ENCODE peak calls at places on chromosomes 11 and 22, in seven cellular contexts. M, Q, Y, E, S, C and N are unnamed samples.

GRCh38 chr11:61270354-61271070 is 24.6 kb downstream of the VWCE start:
- DNase-seq in M (peak; percentile 80), S (no peak), Q (no peak), Y (no peak), E (no peak), C (peak; percentile 33), N (no peak)

GRCh38 chr22:19058713-19059451 is 63.3 kb downstream of the DGCR2 start:
- DNase-seq in C (peak; percentile 16), M (no peak), S (no peak), E (no peak), Q (no peak), Y (no peak), N (no peak)

GRCh38 chr22:47442821-47443220 is 680.4 kb downstream of the TBC1D22A start:
- DNase-seq in C (no peak), E (no peak), Y (no peak), Q (no peak), M (no peak), S (no peak), N (no peak)

GRCh38 chr11:27673979-27674663 is 26.1 kb downstream of the BDNF start:
- DNase-seq in M (no peak), S (no peak), Y (no peak), C (no peak), Q (no peak), E (no peak), N (no peak)

GRCh38 chr11:111185259-111185658 is 60.3 kb upstream of the POU2AF2 start:
- DNase-seq in M (peak; percentile 63), C (no peak), S (no peak), E (no peak), Q (no peak), Y (no peak), N (no peak)

GRCh38 chr11:69035959-69036340 is 12.8 kb upstream of the TPCN2 start:
- DNase-seq in E (no peak), M (no peak), Q (no peak), C (no peak), Y (no peak), S (no peak), N (no peak)

GRCh38 chr22:46364341-46365165 is 29.0 kb downstream of the TRMU start:
- DNase-seq in S (no peak), C (no peak), Y (no peak), E (no peak), Q (no peak), M (no peak), N (no peak)

GRCh38 chr11:75450826-75451783 is 18.1 kb upstream of the KLHL35 start:
- DNase-seq in E (peak; percentile 37), C (peak; percentile 37), S (no peak), Y (no peak), M (no peak), Q (peak; percentile 89), N (no peak)

GRCh38 chr11:65854871-65855837 is 2.8 kb downstream of the CFL1 start:
- DNase-seq in C (no peak), Y (no peak), M (no peak), Q (no peak), E (no peak), S (no peak), N (no peak)

GRCh38 chr11:69356703-69357457 is 62.9 kb downstream of the MYEOV start:
- DNase-seq in M (no peak), Y (no peak), S (no peak), Q (no peak), E (no peak), C (no peak), N (no peak)

GRCh38 chr11:26276798-26277424 is 55.0 kb upstream of the ANO3 start:
- DNase-seq in C (peak; percentile 79), Q (peak; percentile 87), S (peak; percentile 70), Y (peak; percentile 81), E (peak; percentile 47), M (peak; percentile 65), N (peak; percentile 21)

GRCh38 chr11:55811067-55811466 is at the start of gene OR5L1:
- DNase-seq in S (no peak), Q (no peak), Y (no peak), C (no peak), E (no peak), M (no peak), N (no peak)

GRCh38 chr11:79039122-79039521 is 401.7 kb downstream of the TENM4 start:
- DNase-seq in Y (no peak), Q (no peak), E (no peak), S (no peak), M (no peak), C (no peak), N (no peak)

GRCh38 chr11:86672007-86672621 is at the start of gene ME3:
- DNase-seq in Y (peak; percentile 68), C (peak; percentile 53), Q (peak; percentile 63), S (peak; percentile 70), M (peak; percentile 74), E (peak; percentile 74), N (no peak)

GRCh38 chr11:120184371-120184945 is 26.4 kb upstream of the OAF start:
- DNase-seq in S (no peak), E (no peak), C (no peak), Q (no peak), M (peak; percentile 52), Y (no peak), N (no peak)

GRCh38 chr11:121615506-121615905 is 162.7 kb upstream of the SORL1-AS1 start:
- DNase-seq in S (no peak), Q (no peak), Y (no peak), C (peak; percentile 74), M (peak; percentile 68), E (no peak), N (no peak)

GRCh38 chr11:91230647-91231046 is 994.0 kb upstream of the FAT3 start:
- DNase-seq in C (no peak), M (no peak), Q (no peak), E (no peak), Y (no peak), S (no peak), N (no peak)

GRCh38 chr11:86577663-86578636 is 94.5 kb downstream of the ME3 start:
- DNase-seq in M (peak; percentile 93), S (peak; percentile 72), Y (no peak), Q (no peak), E (peak; percentile 71), C (peak; percentile 88), N (peak; percentile 58)

GRCh38 chr11:116427903-116428637 is 344.7 kb downstream of the BUD13 start:
- DNase-seq in C (peak; percentile 15), S (peak; percentile 19), Y (no peak), M (no peak), Q (no peak), E (no peak), N (no peak)

GRCh38 chr11:113048820-113049555 is 87.8 kb downstream of the NCAM1 start:
- DNase-seq in Y (no peak), E (no peak), M (peak; percentile 82), Q (no peak), S (no peak), C (peak; percentile 31), N (no peak)

GRCh38 chr11:46920709-46921108 is 2.4 kb upstream of the LRP4 start:
- DNase-seq in C (peak; percentile 89), Y (no peak), E (no peak), M (peak; percentile 99), Q (no peak), S (peak; percentile 61), N (no peak)

GRCh38 chr22:17807571-17808410 is 33.5 kb upstream of the BID start:
- DNase-seq in E (no peak), S (no peak), Y (no peak), C (no peak), Q (no peak), M (no peak), N (no peak)

GRCh38 chr22:29702931-29703594 is 16.7 kb upstream of the CABP7 start:
- DNase-seq in E (no peak), S (no peak), C (no peak), Q (peak; percentile 58), Y (no peak), M (peak; percentile 17), N (no peak)

GRCh38 chr22:48228468-48228867 is 1466.0 kb downstream of the TBC1D22A start:
- DNase-seq in E (no peak), Y (no peak), M (no peak), Q (no peak), S (no peak), C (no peak), N (no peak)

GRCh38 chr11:61926235-61926634 is 8.9 kb upstream of the RAB3IL1 start:
- DNase-seq in C (no peak), M (no peak), E (no peak), Y (no peak), Q (no peak), S (no peak), N (no peak)

GRCh38 chr11:19344661-19345518 is 104.1 kb upstream of the E2F8 start:
- DNase-seq in C (peak; percentile 84), E (peak; percentile 69), S (peak; percentile 53), Q (peak; percentile 90), Y (peak; percentile 77), M (peak; percentile 86), N (no peak)

GRCh38 chr22:22181515-22181959 is 63.0 kb upstream of the VPREB1 start:
- DNase-seq in M (no peak), C (no peak), Q (no peak), E (no peak), S (peak; percentile 28), Y (no peak), N (no peak)

GRCh38 chr11:124823512-124824376 is 23.5 kb upstream of the MSANTD2 start:
- DNase-seq in S (no peak), M (no peak), C (peak; percentile 16), E (no peak), Y (no peak), Q (no peak), N (no peak)
- TF ChIP-seq EZH2 in S (no peak), M (no peak), C (no peak), E (no peak), Y (no peak), Q (no peak), N (no peak)

DNA sequence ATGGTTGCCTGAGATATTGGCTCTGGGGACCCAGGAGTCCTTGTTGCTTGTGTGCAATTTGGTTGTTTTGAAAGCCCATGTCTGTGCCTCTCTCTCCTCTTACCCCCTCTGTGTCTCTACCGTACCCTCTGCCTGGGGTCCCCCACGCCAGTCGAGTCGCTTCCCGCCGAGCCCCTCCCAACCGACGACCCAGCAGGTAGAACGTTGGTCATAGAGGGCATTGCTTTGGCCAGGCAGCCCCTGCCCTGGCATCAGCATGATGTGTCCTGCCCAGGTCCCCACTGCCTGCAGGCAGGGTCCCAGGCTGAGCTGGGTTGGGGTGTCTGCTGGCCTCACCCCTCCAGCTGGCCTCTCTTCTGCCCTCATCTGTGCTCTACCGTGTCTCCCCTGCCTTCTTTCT is 35.0 kb downstream of the TREH start:
- DNase-seq in M (no peak), Y (no peak), C (no peak), E (no peak), Q (no peak), S (no peak), N (no peak)
- H3K9me2 ChIP-seq in M (no peaks in the 10 kb centered on the region), Y (no peaks in the 10 kb centered on the region), C (no peaks in the 10 kb centered on the region), E (no peaks in the 10 kb centered on the region), Q (no peaks in the 10 kb centered on the region), S (no peaks in the 10 kb centered on the region), N (no peaks in the 10 kb centered on the region)

DNA sequence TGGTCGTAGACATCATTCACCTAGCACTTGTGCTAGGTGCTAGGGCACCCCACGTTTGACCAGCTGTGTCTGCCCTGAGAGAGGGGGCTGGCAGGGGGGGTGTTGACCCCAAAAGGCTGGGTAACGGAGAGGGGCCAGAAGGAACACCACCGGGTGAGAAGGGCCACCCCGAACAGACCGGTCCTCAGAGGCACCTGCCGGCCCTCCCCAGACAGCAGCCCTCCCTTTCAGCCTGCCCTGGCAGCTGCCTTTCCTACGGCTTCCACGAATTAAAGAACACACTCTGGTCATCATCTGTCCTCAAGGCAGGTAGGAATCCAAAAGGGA is 977 bp upstream of the KCNJ5 start:
- DNase-seq in M (no peak), S (no peak), Q (no peak), C (no peak), Y (no peak), E (no peak), N (no peak)
- TF ChIP-seq EZH2 in M (no peak), S (no peak), Q (no peak), C (no peak), Y (no peak), E (no peak), N (no peak)

GRCh38 chr11:5011254-5011653 is 16.6 kb downstream of the OR51L1 start:
- DNase-seq in C (no peak), M (no peak), E (no peak), S (no peak), Y (no peak), Q (no peak), N (no peak)
- H3K9me2 ChIP-seq in C (no peaks in the 10 kb centered on the region), M (no peaks in the 10 kb centered on the region), E (no peaks in the 10 kb centered on the region), S (no peaks in the 10 kb centered on the region), Y (no peaks in the 10 kb centered on the region), Q (no peaks in the 10 kb centered on the region), N (no peaks in the 10 kb centered on the region)